ENCODE peak calls at places on chromosomes 1 and 21, in six cellular contexts. T, C, Q, X, Z and R are unnamed samples.

GRCh38 chr1:18816808-18817207 is 42.7 kb downstream of the TAS1R2 start:
- DNase-seq in T (no peak), C (no peak), Q (no peak), X (no peak), Z (no peak), R (no peak)

GRCh38 chr1:174643206-174643605 is 195.4 kb downstream of the GPR52 start:
- DNase-seq in T (no peak), C (no peak), Q (no peak), X (no peak), Z (no peak), R (no peak)

GRCh38 chr21:15324542-15324941 is 259.7 kb upstream of the NRIP1 start:
- DNase-seq in T (no peak), C (no peak), Q (no peak), X (no peak), Z (no peak), R (no peak)

GRCh38 chr1:162873671-162874666 is 13.0 kb upstream of the CCDC190 start:
- DNase-seq in T (no peak), C (no peak), Q (no peak), X (no peak), Z (no peak), R (no peak)

GRCh38 chr1:176157995-176158394 is 49.1 kb downstream of the COP1 start:
- DNase-seq in T (no peak), C (no peak), Q (no peak), X (no peak), Z (no peak), R (no peak)

GRCh38 chr1:41333146-41333784 is 28.0 kb upstream of the FOXO6 start:
- DNase-seq in T (no peak), C (no peak), Q (no peak), X (no peak), Z (no peak), R (no peak)

GRCh38 chr1:2466834-2467554 is 9.1 kb upstream of the PLCH2 start:
- DNase-seq in T (no peak), C (peak; percentile 91), Q (no peak), X (no peak), Z (no peak), R (no peak)

GRCh38 chr1:157170677-157171515 is 32.7 kb upstream of the ETV3 start:
- DNase-seq in T (peak; percentile 46), C (no peak), Q (no peak), X (no peak), Z (peak; percentile 67), R (no peak)

GRCh38 chr1:179926494-179927205 is 28.0 kb upstream of the CEP350 start:
- DNase-seq in T (no peak), C (no peak), Q (no peak), X (no peak), Z (no peak), R (no peak)

GRCh38 chr1:107787299-107787698 is 177.7 kb downstream of the VAV3 start:
- DNase-seq in T (no peak), C (no peak), Q (no peak), X (no peak), Z (no peak), R (no peak)

GRCh38 chr1:42680045-42680444 is 2.2 kb upstream of the YBX1 start:
- DNase-seq in T (no peak), C (no peak), Q (no peak), X (no peak), Z (no peak), R (no peak)

GRCh38 chr1:6497867-6498575 is 6.6 kb upstream of the PLEKHG5 start:
- DNase-seq in T (no peak), C (no peak), Q (no peak), X (no peak), Z (no peak), R (no peak)

GRCh38 chr1:11792106-11792505 is 13.7 kb downstream of the MTHFR start:
- DNase-seq in T (no peak), C (no peak), Q (no peak), X (peak; percentile 69), Z (peak; percentile 69), R (peak; percentile 36)

GRCh38 chr1:170063109-170063826 is 11.2 kb downstream of the KIFAP3 start:
- DNase-seq in T (no peak), C (no peak), Q (no peak), X (no peak), Z (no peak), R (no peak)

DNA sequence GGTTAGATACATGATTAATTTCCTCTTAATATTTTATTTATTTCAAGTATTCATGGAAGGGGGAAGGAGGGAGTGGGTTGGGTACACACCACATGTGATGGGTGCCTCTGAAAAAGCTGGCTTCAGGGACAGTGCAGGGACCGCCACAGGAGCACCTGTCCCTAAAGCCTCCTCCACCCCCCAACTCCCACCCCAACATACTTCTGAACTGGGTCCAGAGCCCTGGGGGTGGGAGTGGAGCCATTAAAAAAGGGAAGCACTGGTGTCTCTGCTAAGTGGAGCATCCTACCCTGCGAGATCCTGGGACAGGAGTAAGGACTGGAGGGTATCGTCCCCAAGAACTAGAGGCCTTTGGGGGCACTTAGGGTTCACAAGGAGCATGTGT is 5.6 kb upstream of the CLEC20A start:
- DNase-seq in T (no peak), C (no peak), Q (no peak), X (no peak), Z (no peak), R (no peak)
- H3K4me3 ChIP-seq in T (no peak overlapping the region), C (no peak overlapping the region), Q (no peak overlapping the region), X (no peak overlapping the region), Z (no peak overlapping the region), R (no peak overlapping the region)

GRCh38 chr1:246416261-246416660 is 90.8 kb downstream of the SMYD3 start:
- DNase-seq in T (no peak), C (no peak), Q (no peak), X (no peak), Z (no peak), R (no peak)
- H3K9me3 ChIP-seq in T (no peaks in the 10 kb centered on the region), C (no peaks in the 10 kb centered on the region), Q (no peaks in the 10 kb centered on the region), X (no peaks in the 10 kb centered on the region), Z (no peaks in the 10 kb centered on the region), R (no peaks in the 10 kb centered on the region)

GRCh38 chr1:47756411-47756810 is 240.8 kb downstream of the TRABD2B start:
- DNase-seq in T (no peak), C (no peak), Q (no peak), X (no peak), Z (no peak), R (no peak)
- TF ChIP-seq CTCF in T (no peak), C (no peak), Q (no peak), X (no peak), Z (no peak), R (no peak)

DNA sequence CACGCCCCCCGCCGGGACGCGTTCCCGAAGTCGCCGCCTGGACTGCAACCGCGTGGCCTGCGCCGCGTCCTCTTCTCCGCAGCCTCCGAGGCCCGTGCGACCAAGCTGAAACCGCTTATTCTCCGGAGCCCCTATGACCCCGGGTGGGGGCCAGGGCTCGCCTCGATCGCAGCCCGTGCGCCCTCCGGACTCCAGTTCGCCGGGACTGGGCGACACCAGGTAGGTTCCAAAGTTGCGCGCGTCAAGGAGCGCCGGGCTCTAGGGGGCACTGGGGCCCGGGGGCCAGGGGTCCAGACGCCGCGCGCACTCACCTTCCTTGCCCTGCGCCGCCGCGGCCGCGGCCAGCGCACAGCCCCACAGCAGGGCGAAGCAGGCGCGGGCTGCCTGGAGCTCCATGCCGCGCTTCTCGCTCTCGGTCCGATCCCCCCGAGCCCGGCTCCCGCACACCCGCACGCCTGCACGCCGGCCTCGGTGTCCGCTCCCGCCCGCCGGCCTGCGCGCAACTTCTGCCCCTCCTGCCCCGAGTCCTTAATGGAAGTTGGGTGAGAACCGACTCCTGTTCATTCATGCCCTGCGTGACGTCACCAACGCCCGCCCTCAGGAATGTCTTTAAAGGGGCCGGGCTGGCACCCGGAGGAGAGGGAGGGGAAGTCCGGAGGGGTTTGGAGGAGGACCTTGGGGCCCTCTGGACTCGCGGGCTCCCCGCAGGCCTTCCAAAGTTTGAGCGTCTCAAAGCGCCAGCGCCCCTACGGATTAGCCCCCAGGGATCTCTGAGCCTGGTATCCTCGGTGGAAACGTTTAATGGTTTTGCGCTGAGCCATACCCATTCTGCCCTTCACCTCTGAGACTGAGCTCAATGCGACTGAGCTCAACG is at the start of gene EPHA2:
- DNase-seq in T (peak; percentile 97), C (peak; percentile 86), Q (peak; percentile 87), X (peak; percentile 91), Z (peak; percentile 96), R (peak; percentile 91)
- H3K4me3 ChIP-seq in T (peak within 1 kb of the TSS; percentile 73), C (peak within 1 kb of the TSS; percentile 91), Q (peak within 1 kb of the TSS; percentile 59), X (peak within 1 kb of the TSS; percentile 88), Z (peak within 1 kb of the TSS; percentile 78), R (peak within 1 kb of the TSS; percentile 65)